ENCODE peak calls at places on chromosomes 2 and 18, in five cellular contexts. One of them, this sample, is unnamed.

GRCh38 chr2:148613231-148614023 is 31.1 kb upstream of the EPC2 start:
- DNase-seq in A549: no peak
- DNase-seq in WTC11: no peak
- DNase-seq in HepG2: no peak
- DNase-seq in K562: no peak
- DNase-seq in this sample: no peak

GRCh38 chr18:57561728-57562423 is 24.6 kb downstream of the FECH start:
- DNase-seq in A549: peak
- DNase-seq in WTC11: no peak
- DNase-seq in HepG2: peak
- DNase-seq in K562: peak
- DNase-seq in this sample: no peak

GRCh38 chr2:24409700-24410556 is 49.6 kb upstream of the ITSN2 start:
- DNase-seq in A549: peak
- DNase-seq in WTC11: peak
- DNase-seq in HepG2: peak
- DNase-seq in K562: peak
- DNase-seq in this sample: peak

GRCh38 chr18:10290244-10291240 is 163.9 kb upstream of the APCDD1 start:
- DNase-seq in A549: no peak
- DNase-seq in WTC11: no peak
- DNase-seq in HepG2: no peak
- DNase-seq in K562: no peak
- DNase-seq in this sample: no peak

GRCh38 chr18:3458952-3459853 is 9.2 kb downstream of the TGIF1 start:
- DNase-seq in A549: no peak
- DNase-seq in WTC11: no peak
- DNase-seq in HepG2: no peak
- DNase-seq in K562: no peak
- DNase-seq in this sample: no peak

GRCh38 chr2:81283081-81283480 is 978.5 kb upstream of the LRRTM1 start:
- DNase-seq in A549: no peak
- DNase-seq in WTC11: no peak
- DNase-seq in HepG2: no peak
- DNase-seq in K562: no peak
- DNase-seq in this sample: no peak

GRCh38 chr2:25197336-25198208 is 29.2 kb upstream of the POMC start:
- DNase-seq in A549: no peak
- DNase-seq in WTC11: no peak
- DNase-seq in HepG2: no peak
- DNase-seq in K562: no peak
- DNase-seq in this sample: no peak

GRCh38 chr2:10378189-10378588 is 69.9 kb downstream of the ODC1 start:
- DNase-seq in A549: no peak
- DNase-seq in WTC11: no peak
- DNase-seq in HepG2: no peak
- DNase-seq in K562: no peak
- DNase-seq in this sample: peak

GRCh38 chr18:54127759-54128378 is 96.6 kb downstream of the MBD2 start:
- DNase-seq in A549: peak
- DNase-seq in WTC11: peak
- DNase-seq in HepG2: peak
- DNase-seq in K562: peak
- DNase-seq in this sample: no peak

GRCh38 chr2:10414591-10414990 is 33.5 kb downstream of the ODC1 start:
- DNase-seq in A549: no peak
- DNase-seq in WTC11: no peak
- DNase-seq in HepG2: no peak
- DNase-seq in K562: no peak
- DNase-seq in this sample: no peak

GRCh38 chr2:201733544-201733943 is 35.1 kb upstream of the MPP4 start:
- DNase-seq in A549: no peak
- DNase-seq in WTC11: no peak
- DNase-seq in HepG2: no peak
- DNase-seq in K562: no peak
- DNase-seq in this sample: no peak

GRCh38 chr2:45498661-45499550 is 112.2 kb downstream of the SRBD1 start:
- DNase-seq in A549: no peak
- DNase-seq in WTC11: no peak
- DNase-seq in HepG2: no peak
- DNase-seq in K562: no peak
- DNase-seq in this sample: no peak

GRCh38 chr2:158120664-158121063 is 19.0 kb downstream of the UPP2 start:
- DNase-seq in A549: no peak
- DNase-seq in WTC11: no peak
- DNase-seq in HepG2: no peak
- DNase-seq in K562: no peak
- DNase-seq in this sample: no peak

GRCh38 chr2:128411431-128411830 is 92.8 kb upstream of the HS6ST1 start:
- DNase-seq in A549: no peak
- DNase-seq in WTC11: no peak
- DNase-seq in HepG2: no peak
- DNase-seq in K562: no peak
- DNase-seq in this sample: no peak

GRCh38 chr18:78799382-78800089 is 180.1 kb upstream of the SALL3 start:
- DNase-seq in A549: no peak
- DNase-seq in WTC11: no peak
- DNase-seq in HepG2: no peak
- DNase-seq in K562: no peak
- DNase-seq in this sample: no peak

GRCh38 chr2:239626971-239627598 is 226.3 kb upstream of the HDAC4 start:
- DNase-seq in A549: no peak
- DNase-seq in WTC11: no peak
- DNase-seq in HepG2: no peak
- DNase-seq in K562: no peak
- DNase-seq in this sample: no peak

GRCh38 chr2:20577495-20578235 is 73.2 kb downstream of the HS1BP3 start:
- DNase-seq in A549: no peak
- DNase-seq in WTC11: no peak
- DNase-seq in HepG2: no peak
- DNase-seq in K562: no peak
- DNase-seq in this sample: no peak

GRCh38 chr18:7303751-7304370 is 73.0 kb downstream of the LRRC30 start:
- DNase-seq in A549: no peak
- DNase-seq in WTC11: no peak
- DNase-seq in HepG2: no peak
- DNase-seq in K562: no peak
- DNase-seq in this sample: no peak

GRCh38 chr18:42619771-42620170 is 495.7 kb downstream of the RIT2 start:
- DNase-seq in A549: no peak
- DNase-seq in WTC11: no peak
- DNase-seq in HepG2: no peak
- DNase-seq in K562: no peak
- DNase-seq in this sample: no peak

GRCh38 chr18:74397572-74397971 is 59.5 kb downstream of the DIPK1C start:
- DNase-seq in A549: no peak
- DNase-seq in WTC11: peak
- DNase-seq in HepG2: no peak
- DNase-seq in K562: no peak
- DNase-seq in this sample: no peak

GRCh38 chr18:9782073-9782857 is 74.2 kb downstream of the RAB31 start:
- DNase-seq in A549: peak
- DNase-seq in WTC11: no peak
- DNase-seq in HepG2: no peak
- DNase-seq in K562: no peak
- DNase-seq in this sample: no peak

GRCh38 chr2:128490321-128490720 is 171.7 kb upstream of the HS6ST1 start:
- DNase-seq in A549: no peak
- DNase-seq in WTC11: no peak
- DNase-seq in HepG2: no peak
- DNase-seq in K562: no peak
- DNase-seq in this sample: no peak

GRCh38 chr2:42879116-42879705 is 86.8 kb upstream of the HAAO start:
- DNase-seq in A549: no peak
- DNase-seq in WTC11: no peak
- DNase-seq in HepG2: no peak
- DNase-seq in K562: no peak
- DNase-seq in this sample: no peak

GRCh38 chr2:41187683-41188082 is 735.8 kb upstream of the SLC8A1 start:
- DNase-seq in A549: no peak
- DNase-seq in WTC11: no peak
- DNase-seq in HepG2: no peak
- DNase-seq in K562: no peak
- DNase-seq in this sample: no peak

GRCh38 chr18:72075040-72075439 is 469.1 kb downstream of the CBLN2 start:
- DNase-seq in A549: no peak
- DNase-seq in WTC11: no peak
- DNase-seq in HepG2: no peak
- DNase-seq in K562: no peak
- DNase-seq in this sample: no peak
- TF ChIP-seq ESRRA in A549: no peak
- TF ChIP-seq ESRRA in WTC11: no peak
- TF ChIP-seq ESRRA in HepG2: no peak
- TF ChIP-seq ESRRA in K562: no peak
- TF ChIP-seq ESRRA in this sample: no peak

GRCh38 chr18:59155140-59155539 is 15.5 kb downstream of the SEC11C start:
- DNase-seq in A549: no peak
- DNase-seq in WTC11: no peak
- DNase-seq in HepG2: no peak
- DNase-seq in K562: no peak
- DNase-seq in this sample: no peak
- TF ChIP-seq ESRRA in A549: no peak
- TF ChIP-seq ESRRA in WTC11: no peak
- TF ChIP-seq ESRRA in HepG2: no peak
- TF ChIP-seq ESRRA in K562: no peak
- TF ChIP-seq ESRRA in this sample: no peak

GRCh38 chr2:38557217-38557616 is 45.5 kb downstream of the HNRNPLL start:
- DNase-seq in A549: no peak
- DNase-seq in WTC11: no peak
- DNase-seq in HepG2: no peak
- DNase-seq in K562: no peak
- DNase-seq in this sample: no peak
- TF ChIP-seq ESRRA in A549: no peak
- TF ChIP-seq ESRRA in WTC11: no peak
- TF ChIP-seq ESRRA in HepG2: no peak
- TF ChIP-seq ESRRA in K562: no peak
- TF ChIP-seq ESRRA in this sample: no peak

GRCh38 chr2:183935005-183935404 is 663.3 kb upstream of the ZNF804A start:
- DNase-seq in A549: no peak
- DNase-seq in WTC11: no peak
- DNase-seq in HepG2: no peak
- DNase-seq in K562: no peak
- DNase-seq in this sample: no peak

GRCh38 chr2:183937220-183937619 is 661.1 kb upstream of the ZNF804A start:
- DNase-seq in A549: no peak
- DNase-seq in WTC11: no peak
- DNase-seq in HepG2: no peak
- DNase-seq in K562: no peak
- DNase-seq in this sample: no peak
- TF ChIP-seq ESRRA in A549: no peak
- TF ChIP-seq ESRRA in WTC11: no peak
- TF ChIP-seq ESRRA in HepG2: no peak
- TF ChIP-seq ESRRA in K562: no peak
- TF ChIP-seq ESRRA in this sample: no peak

GRCh38 chr2:218898109-218898878 is 17.6 kb downstream of the WNT10A start:
- DNase-seq in A549: peak
- DNase-seq in WTC11: peak
- DNase-seq in HepG2: peak
- DNase-seq in K562: peak
- DNase-seq in this sample: no peak
- TF ChIP-seq ESRRA in A549: no peak
- TF ChIP-seq ESRRA in WTC11: no peak
- TF ChIP-seq ESRRA in HepG2: no peak
- TF ChIP-seq ESRRA in K562: no peak
- TF ChIP-seq ESRRA in this sample: no peak

GRCh38 chr2:7646024-7646423 is 728.8 kb downstream of the RNF144A start:
- DNase-seq in A549: no peak
- DNase-seq in WTC11: no peak
- DNase-seq in HepG2: no peak
- DNase-seq in K562: no peak
- DNase-seq in this sample: no peak
- TF ChIP-seq ESRRA in A549: no peak
- TF ChIP-seq ESRRA in WTC11: no peak
- TF ChIP-seq ESRRA in HepG2: no peak
- TF ChIP-seq ESRRA in K562: no peak
- TF ChIP-seq ESRRA in this sample: no peak

This sample was measured in GM12878.